ENCODE peak calls at places on chromosome 5, in six cellular contexts. R is cardiac fibroblast; D is stimulated activated CD8-positive, alpha-beta memory T cell treated with anti-CD3 and anti-CD28 coated beads, Interleukin-4, amount 100 ng/mL, for 1 hour; T is H7; O is activated T-helper 1 cell treated with Interleukin-2 at 50 U/mL for 16 hours; H is choroid plexus epithelial cell. I is an unnamed sample.

GRCh38 chr5:93145767-93146166 is 435.3 kb downstream of the NR2F1-AS1 start:
- DNase-seq in R (peak), D (no peak), O (no peak), T (no peak), H (peak), I (peak)

GRCh38 chr5:74281191-74281590 is 359.3 kb downstream of the ENC1 start:
- DNase-seq in D (no peak), H (no peak), O (no peak), T (no peak), R (no peak), I (no peak)

GRCh38 chr5:39947657-39948056 is 522.9 kb upstream of the DAB2 start:
- DNase-seq in R (peak), D (no peak), T (no peak), H (peak), O (no peak), I (peak)

GRCh38 chr5:111299831-111300432 is 75.7 kb downstream of the CAMK4 start:
- DNase-seq in D (no peak), R (no peak), H (no peak), O (no peak), T (no peak), I (no peak)

GRCh38 chr5:145750194-145750593 is 84.9 kb downstream of the PRELID2 start:
- DNase-seq in H (peak), T (no peak), O (no peak), D (no peak), R (peak), I (no peak)

GRCh38 chr5:32574540-32575175 is 10.7 kb upstream of the SUB1 start:
- DNase-seq in D (no peak), O (no peak), T (no peak), H (no peak), R (no peak), I (no peak)

GRCh38 chr5:99553411-99553810 is 624.6 kb upstream of the CHD1 start:
- DNase-seq in O (no peak), T (no peak), D (no peak), R (no peak), H (no peak), I (no peak)

GRCh38 chr5:67636091-67636490 is 439.5 kb upstream of the CD180 start:
- DNase-seq in O (no peak), T (no peak), H (peak), D (no peak), R (peak), I (no peak)

GRCh38 chr5:124007675-124008398 is 495.9 kb downstream of the CSNK1G3 start:
- DNase-seq in D (no peak), O (no peak), R (peak), T (no peak), H (peak), I (no peak)

GRCh38 chr5:85049020-85049419 is 664.3 kb upstream of the EDIL3 start:
- DNase-seq in D (no peak), R (peak), H (peak), O (no peak), T (peak), I (peak)

GRCh38 chr5:114018178-114018577 is 343.7 kb upstream of the KCNN2 start:
- DNase-seq in R (no peak), O (no peak), D (no peak), T (peak), H (no peak), I (no peak)

GRCh38 chr5:181031716-181032115 is 8.3 kb upstream of the BTNL9 start:
- DNase-seq in H (no peak), T (no peak), R (no peak), D (no peak), O (no peak), I (no peak)

GRCh38 chr5:9513825-9514224 is 32.0 kb downstream of the SEMA5A start:
- DNase-seq in O (no peak), D (no peak), T (peak), H (peak), R (peak), I (peak)

GRCh38 chr5:135230326-135230925 is 168.6 kb downstream of the MACROH2A1 start:
- DNase-seq in R (peak), D (no peak), O (no peak), T (no peak), H (peak), I (peak)

GRCh38 chr5:26940981-26941380 is 97.4 kb downstream of the CDH9 start:
- DNase-seq in O (no peak), R (no peak), H (peak), T (no peak), D (no peak), I (no peak)

GRCh38 chr5:158758666-158759065 is 341.1 kb downstream of the EBF1 start:
- DNase-seq in T (no peak), H (peak), O (no peak), R (peak), D (no peak), I (peak)

GRCh38 chr5:159135896-159136531 is 36.3 kb upstream of the EBF1 start:
- DNase-seq in T (no peak), R (peak), O (no peak), D (no peak), H (peak), I (peak)

GRCh38 chr5:43041131-43041668 is 1.1 kb upstream of the ANXA2R start:
- DNase-seq in R (no peak), H (no peak), O (no peak), T (no peak), D (no peak), I (no peak)

GRCh38 chr5:36028816-36029465 is 37.7 kb downstream of the UGT3A2 start:
- DNase-seq in H (no peak), R (no peak), T (no peak), O (no peak), D (no peak), I (no peak)

GRCh38 chr5:176812269-176813259 is 2.2 kb downstream of the UNC5A start:
- DNase-seq in R (peak), T (peak), D (no peak), H (peak), O (no peak), I (peak)

GRCh38 chr5:157718529-157718928 is 12.7 kb upstream of the THG1L start:
- DNase-seq in T (peak), R (peak), O (no peak), H (peak), D (no peak), I (peak)

GRCh38 chr5:141734501-141735231 is 52.6 kb upstream of the ARAP3 start:
- DNase-seq in R (peak), D (no peak), H (peak), T (peak), O (no peak), I (peak)

I was measured in brain microvascular endothelial cell.